ENCODE peak calls at places on chromosome 11, in six cellular contexts. D, Z, A, T, C and Q are unnamed samples.

GRCh38 chr11:115503886-115504278 is 333 bp downstream of the CADM1 start:
- DNase-seq in D (no peak), Z (no peak), A (peak; percentile 28), T (no peak), C (no peak), Q (no peak)

GRCh38 chr11:110311783-110312578 is 15.6 kb upstream of the RDX start:
- DNase-seq in D (no peak), Z (no peak), A (no peak), T (peak; percentile 74), C (no peak), Q (no peak)

GRCh38 chr11:833114-833791 is 501 bp downstream of the CD151 start:
- DNase-seq in D (no peak), Z (peak; percentile 64), A (no peak), T (no peak), C (no peak), Q (peak; percentile 71)

GRCh38 chr11:119607726-119608125 is 121.3 kb downstream of the NECTIN1 start:
- DNase-seq in D (no peak), Z (no peak), A (no peak), T (no peak), C (no peak), Q (no peak)

GRCh38 chr11:108333403-108333899 is 110.6 kb downstream of the ATM start:
- DNase-seq in D (no peak), Z (no peak), A (no peak), T (no peak), C (no peak), Q (no peak)

GRCh38 chr11:1502971-1503707 is 16.6 kb upstream of the MOB2 start:
- DNase-seq in D (no peak), Z (no peak), A (no peak), T (peak; percentile 23), C (peak; percentile 49), Q (no peak)

GRCh38 chr11:10005955-10006525 is 288.0 kb downstream of the SBF2 start:
- DNase-seq in D (no peak), Z (no peak), A (no peak), T (no peak), C (no peak), Q (no peak)

GRCh38 chr11:102172127-102172848 is 62.0 kb downstream of the YAP1 start:
- DNase-seq in D (no peak), Z (no peak), A (no peak), T (peak; percentile 69), C (no peak), Q (no peak)

DNA sequence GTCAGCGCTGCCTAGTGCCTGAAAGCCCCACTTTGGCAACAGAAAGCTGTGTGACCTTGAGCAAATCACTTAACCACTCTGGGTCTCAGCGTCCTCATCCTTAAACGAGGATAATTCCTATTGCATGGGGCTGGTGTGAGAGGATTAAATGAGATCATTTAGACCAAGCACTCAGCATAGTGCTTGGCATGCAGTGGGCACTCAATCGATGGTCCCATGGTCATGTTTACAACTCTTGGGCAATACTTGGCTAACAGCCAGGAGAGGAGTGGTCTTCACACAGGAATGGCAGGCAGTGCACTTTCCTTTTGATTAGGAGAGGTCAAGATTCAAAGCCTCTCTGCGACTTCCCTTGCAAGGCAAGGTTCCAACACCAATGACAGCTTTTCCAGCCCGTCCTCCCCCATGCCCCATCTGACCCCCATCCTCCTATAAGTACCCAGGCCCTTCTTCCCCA is 14.1 kb downstream of the TNKS1BP1 start:
- DNase-seq in D (no peak), Z (no peak), A (no peak), T (peak; percentile 33), C (no peak), Q (no peak)
- H3K4me1 ChIP-seq in D (peaks cover 13% of the 10 kb centered on the region), Z (peaks cover 24% of the 10 kb centered on the region), A (peaks cover 48% of the 10 kb centered on the region), T (peaks cover 30% of the 10 kb centered on the region), C (peaks cover 46% of the 10 kb centered on the region), Q (peaks cover 31% of the 10 kb centered on the region)

GRCh38 chr11:86800956-86801264 is 568 bp downstream of the PRSS23 start:
- DNase-seq in D (no peak), Z (no peak), A (no peak), T (no peak), C (no peak), Q (no peak)
- H3K4me1 ChIP-seq in D (peaks cover 4% of the 10 kb centered on the region), Z (peaks cover 27% of the 10 kb centered on the region), A (peaks cover 64% of the 10 kb centered on the region), T (peaks cover 10% of the 10 kb centered on the region), C (no peaks in the 10 kb centered on the region), Q (peaks cover 50% of the 10 kb centered on the region)

GRCh38 chr11:62556872-62557631 is 10.4 kb upstream of the AHNAK start:
- DNase-seq in D (no peak), Z (no peak), A (no peak), T (no peak), C (no peak), Q (no peak)
- H3K4me1 ChIP-seq in D (peaks cover 24% of the 10 kb centered on the region), Z (peaks cover 66% of the 10 kb centered on the region), A (peaks cover 96% of the 10 kb centered on the region), T (peaks cover 51% of the 10 kb centered on the region), C (peaks cover 43% of the 10 kb centered on the region), Q (peaks cover 83% of the 10 kb centered on the region)

GRCh38 chr11:68372114-68372513 is 59.7 kb downstream of the LRP5 start:
- DNase-seq in D (no peak), Z (no peak), A (no peak), T (no peak), C (no peak), Q (no peak)
- H3K4me1 ChIP-seq in D (no peaks in the 10 kb centered on the region), Z (no peaks in the 10 kb centered on the region), A (peaks cover 4% of the 10 kb centered on the region), T (peaks cover 18% of the 10 kb centered on the region), C (peaks cover 10% of the 10 kb centered on the region), Q (peaks cover 17% of the 10 kb centered on the region)

GRCh38 chr11:57409321-57410100 is 17.4 kb downstream of the SLC43A3 start:
- DNase-seq in D (no peak), Z (no peak), A (no peak), T (no peak), C (no peak), Q (no peak)
- H3K4me1 ChIP-seq in D (no peaks in the 10 kb centered on the region), Z (no peaks in the 10 kb centered on the region), A (peaks cover 23% of the 10 kb centered on the region), T (peaks cover 4% of the 10 kb centered on the region), C (no peaks in the 10 kb centered on the region), Q (no peaks in the 10 kb centered on the region)

DNA sequence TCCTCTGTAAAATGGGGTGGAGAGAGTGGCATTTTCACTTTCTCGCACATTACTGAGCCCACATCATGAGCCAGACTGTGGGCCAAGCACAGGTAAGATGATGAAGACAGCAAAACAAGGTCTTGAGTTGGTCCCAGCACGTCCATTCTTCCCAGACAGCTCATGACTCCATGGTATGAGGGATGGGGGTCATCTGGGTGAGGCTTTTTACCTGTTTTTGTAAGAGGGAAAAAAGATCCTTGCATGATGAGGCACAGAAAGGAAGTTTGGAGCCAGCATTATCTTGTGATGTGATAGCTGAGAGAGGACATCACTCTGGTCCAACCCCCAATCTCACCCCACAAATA is 12.8 kb downstream of the LRRC32 start:
- DNase-seq in D (no peak), Z (no peak), A (no peak), T (no peak), C (no peak), Q (no peak)
- H3K4me1 ChIP-seq in D (no peaks in the 10 kb centered on the region), Z (no peaks in the 10 kb centered on the region), A (no peaks in the 10 kb centered on the region), T (peaks cover 35% of the 10 kb centered on the region), C (no peaks in the 10 kb centered on the region), Q (peaks cover 25% of the 10 kb centered on the region)

GRCh38 chr11:61119055-61119454 is 16.8 kb downstream of the CD5 start:
- DNase-seq in D (no peak), Z (no peak), A (no peak), T (no peak), C (no peak), Q (no peak)
- H3K4me1 ChIP-seq in D (no peaks in the 10 kb centered on the region), Z (no peaks in the 10 kb centered on the region), A (peaks cover 8% of the 10 kb centered on the region), T (no peaks in the 10 kb centered on the region), C (no peaks in the 10 kb centered on the region), Q (no peaks in the 10 kb centered on the region)

DNA sequence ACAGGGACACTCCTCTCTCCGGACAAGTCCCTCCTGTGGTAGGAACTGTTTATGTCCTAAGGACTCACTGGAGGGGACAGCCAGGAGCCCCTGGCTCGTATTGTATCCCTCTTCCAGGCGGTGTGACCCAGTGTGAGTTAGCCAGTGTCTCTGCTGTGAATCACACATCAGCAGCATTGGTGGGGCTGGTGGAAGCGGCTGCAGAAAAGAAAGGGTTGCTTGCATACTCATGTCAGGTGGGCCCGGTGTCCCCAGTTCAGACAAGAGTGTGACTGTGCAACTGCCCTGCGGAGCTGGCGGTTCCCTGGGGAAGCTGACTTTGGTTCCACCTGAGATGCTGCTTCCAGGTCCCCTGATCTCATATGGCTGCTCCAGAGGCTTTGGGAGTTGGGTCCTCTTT is 99.4 kb downstream of the ZBTB16 start:
- DNase-seq in D (no peak), Z (no peak), A (no peak), T (no peak), C (no peak), Q (no peak)
- H3K4me1 ChIP-seq in D (peaks cover 4% of the 10 kb centered on the region), Z (peaks cover 13% of the 10 kb centered on the region), A (peaks cover 25% of the 10 kb centered on the region), T (peaks cover 14% of the 10 kb centered on the region), C (peaks cover 77% of the 10 kb centered on the region), Q (peaks cover 4% of the 10 kb centered on the region)

GRCh38 chr11:6613496-6613895 is 1.5 kb upstream of the TAF10 start:
- DNase-seq in D (no peak), Z (no peak), A (no peak), T (no peak), C (no peak), Q (no peak)

GRCh38 chr11:6615882-6616585 is 3.2 kb downstream of the TPP1 start:
- DNase-seq in D (no peak), Z (no peak), A (no peak), T (peak; percentile 57), C (no peak), Q (no peak)

GRCh38 chr11:6616596-6617250 is 2.5 kb downstream of the TPP1 start:
- DNase-seq in D (no peak), Z (no peak), A (no peak), T (no peak), C (no peak), Q (no peak)

GRCh38 chr11:6614446-6614845 is 2.4 kb upstream of the TAF10 start:
- DNase-seq in D (no peak), Z (no peak), A (no peak), T (no peak), C (no peak), Q (no peak)

GRCh38 chr11:6615046-6615445 is 3.0 kb upstream of the TAF10 start:
- DNase-seq in D (no peak), Z (no peak), A (no peak), T (no peak), C (no peak), Q (no peak)
- H3K4me1 ChIP-seq in D (no peaks in the 10 kb centered on the region), Z (peaks cover 21% of the 10 kb centered on the region), A (peaks cover 28% of the 10 kb centered on the region), T (peaks cover 16% of the 10 kb centered on the region), C (no peaks in the 10 kb centered on the region), Q (peaks cover 38% of the 10 kb centered on the region)